ENCODE peak calls at places on chromosomes 6 and 20, in four cellular contexts. One of them, this sample, is unnamed.

GRCh38 chr6:134667106-134667505 is 282.8 kb downstream of the ALDH8A1 start:
- DNase-seq in K562: no peak
- DNase-seq in WTC11: no peak
- DNase-seq in HepG2: no peak
- DNase-seq in this sample: no peak

GRCh38 chr6:28944412-28945006 is 20.7 kb upstream of the TRIM27 start:
- DNase-seq in K562: peak
- DNase-seq in WTC11: peak
- DNase-seq in HepG2: peak
- DNase-seq in this sample: peak

GRCh38 chr20:7520361-7520760 is 419.9 kb downstream of the HAO1 start:
- DNase-seq in K562: no peak
- DNase-seq in WTC11: no peak
- DNase-seq in HepG2: no peak
- DNase-seq in this sample: no peak

GRCh38 chr6:142300758-142301251 is 1.0 kb upstream of the ADGRG6 start:
- DNase-seq in K562: no peak
- DNase-seq in WTC11: no peak
- DNase-seq in HepG2: peak
- DNase-seq in this sample: no peak

GRCh38 chr6:156727715-156728385 is 49.3 kb upstream of the ARID1B start:
- DNase-seq in K562: peak
- DNase-seq in WTC11: no peak
- DNase-seq in HepG2: no peak
- DNase-seq in this sample: no peak

GRCh38 chr6:4370066-4370465 is 234.7 kb upstream of the ECI2 start:
- DNase-seq in K562: no peak
- DNase-seq in WTC11: no peak
- DNase-seq in HepG2: no peak
- DNase-seq in this sample: no peak

GRCh38 chr20:64153861-64154589 is 10.2 kb upstream of the MYT1 start:
- DNase-seq in K562: no peak
- DNase-seq in WTC11: no peak
- DNase-seq in HepG2: no peak
- DNase-seq in this sample: no peak

GRCh38 chr6:80872194-80872950 is 765.9 kb downstream of the BCKDHB start:
- DNase-seq in K562: no peak
- DNase-seq in WTC11: no peak
- DNase-seq in HepG2: no peak
- DNase-seq in this sample: no peak

GRCh38 chr6:113073611-113074191 is 726.6 kb downstream of the RFPL4B start:
- DNase-seq in K562: no peak
- DNase-seq in WTC11: no peak
- DNase-seq in HepG2: no peak
- DNase-seq in this sample: no peak

GRCh38 chr6:42175860-42176259 is 2.7 kb downstream of the GUCA1A start:
- DNase-seq in K562: no peak
- DNase-seq in WTC11: peak
- DNase-seq in HepG2: peak
- DNase-seq in this sample: no peak

GRCh38 chr6:593139-593906 is 63.6 kb downstream of the HUS1B start:
- DNase-seq in K562: peak
- DNase-seq in WTC11: peak
- DNase-seq in HepG2: peak
- DNase-seq in this sample: peak

GRCh38 chr6:156102129-156102528 is 646.5 kb upstream of the NOX3 start:
- DNase-seq in K562: peak
- DNase-seq in WTC11: peak
- DNase-seq in HepG2: no peak
- DNase-seq in this sample: no peak

GRCh38 chr20:31570735-31571617 is 34.1 kb upstream of the ID1 start:
- DNase-seq in K562: no peak
- DNase-seq in WTC11: no peak
- DNase-seq in HepG2: peak
- DNase-seq in this sample: no peak

GRCh38 chr20:49636447-49636846 is 68.5 kb upstream of the PTGIS start:
- DNase-seq in K562: no peak
- DNase-seq in WTC11: no peak
- DNase-seq in HepG2: no peak
- DNase-seq in this sample: no peak

GRCh38 chr6:168136622-168137021 is 57.6 kb upstream of the FRMD1 start:
- DNase-seq in K562: no peak
- DNase-seq in WTC11: no peak
- DNase-seq in HepG2: no peak
- DNase-seq in this sample: no peak

GRCh38 chr6:168136001-168136400 is 57.0 kb upstream of the FRMD1 start:
- DNase-seq in K562: no peak
- DNase-seq in WTC11: no peak
- DNase-seq in HepG2: no peak
- DNase-seq in this sample: no peak

GRCh38 chr6:168139121-168139520 is 60.1 kb upstream of the FRMD1 start:
- DNase-seq in K562: no peak
- DNase-seq in WTC11: no peak
- DNase-seq in HepG2: no peak
- DNase-seq in this sample: no peak

GRCh38 chr6:168137024-168137423 is 58.0 kb upstream of the FRMD1 start:
- DNase-seq in K562: no peak
- DNase-seq in WTC11: no peak
- DNase-seq in HepG2: no peak
- DNase-seq in this sample: no peak

GRCh38 chr6:168138436-168138835 is 59.4 kb upstream of the FRMD1 start:
- DNase-seq in K562: no peak
- DNase-seq in WTC11: no peak
- DNase-seq in HepG2: no peak
- DNase-seq in this sample: no peak
- TF ChIP-seq ETV6 in K562: no peak
- TF ChIP-seq ETV6 in WTC11: no peak
- TF ChIP-seq ETV6 in HepG2: no peak
- TF ChIP-seq ETV6 in this sample: no peak

DNA sequence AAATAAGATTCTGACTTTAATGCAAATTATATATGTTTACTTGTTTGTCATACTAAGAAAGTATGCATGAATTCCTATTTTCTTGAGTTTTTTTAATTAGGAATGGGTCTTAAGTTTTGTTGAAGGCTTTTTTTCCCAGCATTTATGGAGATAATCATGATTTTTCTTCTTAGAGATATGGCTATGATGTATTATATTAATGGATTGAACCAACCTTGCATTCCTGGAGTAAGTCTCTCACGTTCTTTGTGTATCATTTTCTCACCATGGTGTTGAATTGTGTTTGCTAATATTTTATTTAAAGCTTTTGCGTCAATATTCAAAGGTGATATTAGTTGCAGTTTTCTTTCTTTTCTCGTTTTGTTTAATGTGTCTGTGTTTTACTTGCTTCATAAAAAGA is 48.4 kb upstream of the SLC35D3 start:
- DNase-seq in K562: peak
- DNase-seq in WTC11: no peak
- DNase-seq in HepG2: no peak
- DNase-seq in this sample: no peak
- TF ChIP-seq ETV6 in K562: no peak
- TF ChIP-seq ETV6 in WTC11: no peak
- TF ChIP-seq ETV6 in HepG2: no peak
- TF ChIP-seq ETV6 in this sample: no peak

GRCh38 chr6:66127061-66127460 is 420.0 kb upstream of the EYS start:
- DNase-seq in K562: no peak
- DNase-seq in WTC11: no peak
- DNase-seq in HepG2: no peak
- DNase-seq in this sample: no peak
- TF ChIP-seq ETV6 in K562: no peak
- TF ChIP-seq ETV6 in WTC11: no peak
- TF ChIP-seq ETV6 in HepG2: no peak
- TF ChIP-seq ETV6 in this sample: no peak

DNA sequence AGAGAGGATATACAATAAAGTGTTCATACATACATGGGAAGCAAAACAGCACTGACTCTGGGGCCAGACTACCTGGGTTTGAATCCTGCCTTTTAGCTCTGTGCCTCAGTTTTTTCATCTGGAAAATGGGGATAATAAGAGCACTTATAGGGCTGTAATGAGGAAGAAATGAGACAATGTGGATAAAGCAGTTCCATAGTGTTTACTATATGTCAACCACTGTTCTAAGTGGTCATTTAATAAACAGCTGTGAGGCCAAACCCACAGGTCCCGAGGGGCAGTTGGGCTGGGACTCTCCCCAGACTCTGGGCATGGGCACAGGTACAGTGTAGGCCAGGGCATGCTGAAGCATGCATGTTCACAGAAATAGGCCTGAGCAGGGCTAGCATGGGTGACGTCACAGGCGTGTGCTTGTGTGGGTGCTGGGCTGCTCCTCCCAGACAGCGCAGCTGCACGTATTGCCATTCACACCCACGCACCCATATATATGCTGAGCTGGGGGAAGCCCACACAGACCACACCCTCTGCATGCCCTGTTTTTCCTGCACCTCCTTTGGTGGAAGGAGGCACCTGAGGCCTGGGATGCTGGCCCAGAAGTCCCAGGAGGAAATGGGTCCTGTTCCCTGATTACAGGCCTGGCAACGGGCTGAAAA is 3.5 kb upstream of the PLCG1 start:
- DNase-seq in K562: peak
- DNase-seq in WTC11: no peak
- DNase-seq in HepG2: no peak
- DNase-seq in this sample: peak
- TF ChIP-seq ETV6 in K562: no peak
- TF ChIP-seq ETV6 in WTC11: no peak
- TF ChIP-seq ETV6 in HepG2: no peak
- TF ChIP-seq ETV6 in this sample: no peak

GRCh38 chr6:166614171-166614583 is 12.9 kb downstream of the RPS6KA2 start:
- DNase-seq in K562: no peak
- DNase-seq in WTC11: no peak
- DNase-seq in HepG2: no peak
- DNase-seq in this sample: no peak

GRCh38 chr6:166614589-166614988 is 12.5 kb downstream of the RPS6KA2 start:
- DNase-seq in K562: no peak
- DNase-seq in WTC11: no peak
- DNase-seq in HepG2: no peak
- DNase-seq in this sample: no peak

GRCh38 chr6:166617359-166617758 is 9.7 kb downstream of the RPS6KA2 start:
- DNase-seq in K562: no peak
- DNase-seq in WTC11: no peak
- DNase-seq in HepG2: no peak
- DNase-seq in this sample: no peak

GRCh38 chr6:166616261-166617226 is 10.5 kb downstream of the RPS6KA2 start:
- DNase-seq in K562: no peak
- DNase-seq in WTC11: no peak
- DNase-seq in HepG2: no peak
- DNase-seq in this sample: no peak

GRCh38 chr6:166615059-166615770 is 11.8 kb downstream of the RPS6KA2 start:
- DNase-seq in K562: no peak
- DNase-seq in WTC11: no peak
- DNase-seq in HepG2: no peak
- DNase-seq in this sample: no peak
- TF ChIP-seq ETV6 in K562: no peak
- TF ChIP-seq ETV6 in WTC11: no peak
- TF ChIP-seq ETV6 in HepG2: no peak
- TF ChIP-seq ETV6 in this sample: no peak

DNA sequence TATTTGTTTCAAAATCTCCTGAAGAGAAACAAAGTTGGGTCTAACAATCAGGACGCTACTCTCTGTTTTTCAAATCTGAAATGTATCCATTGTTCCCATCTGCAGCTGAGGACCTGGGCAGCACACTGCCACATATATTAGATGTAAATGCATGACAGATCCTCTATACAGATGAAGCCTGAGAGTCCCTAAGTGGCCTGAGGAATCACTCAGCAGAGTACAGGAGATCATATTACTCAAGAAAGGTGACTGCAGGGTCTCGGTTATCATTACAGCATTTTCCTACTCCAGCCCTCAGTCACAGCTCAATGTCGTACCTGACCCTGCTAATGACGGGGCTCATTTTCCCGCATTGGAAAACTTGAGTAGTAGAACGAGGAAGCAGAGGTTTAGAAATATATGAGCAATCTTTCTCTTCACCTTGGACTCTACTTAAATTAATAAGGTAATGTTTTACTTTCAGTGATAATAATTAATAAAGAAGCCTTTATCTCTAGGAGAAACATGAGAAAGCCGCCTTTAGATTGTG is 256.2 kb upstream of the IRAK1BP1 start:
- DNase-seq in K562: no peak
- DNase-seq in WTC11: no peak
- DNase-seq in HepG2: no peak
- DNase-seq in this sample: no peak
- TF ChIP-seq ETV6 in K562: no peak
- TF ChIP-seq ETV6 in WTC11: no peak
- TF ChIP-seq ETV6 in HepG2: no peak
- TF ChIP-seq ETV6 in this sample: no peak

GRCh38 chr20:44200371-44200770 is 10.2 kb downstream of the OSER1 start:
- DNase-seq in K562: no peak
- DNase-seq in WTC11: no peak
- DNase-seq in HepG2: no peak
- DNase-seq in this sample: no peak
- TF ChIP-seq ETV6 in K562: no peak
- TF ChIP-seq ETV6 in WTC11: no peak
- TF ChIP-seq ETV6 in HepG2: no peak
- TF ChIP-seq ETV6 in this sample: no peak

GRCh38 chr6:54194067-54194466 is 82.8 kb downstream of the MLIP start:
- DNase-seq in K562: no peak
- DNase-seq in WTC11: no peak
- DNase-seq in HepG2: no peak
- DNase-seq in this sample: no peak

GRCh38 chr6:54192993-54193392 is 81.8 kb downstream of the MLIP start:
- DNase-seq in K562: no peak
- DNase-seq in WTC11: no peak
- DNase-seq in HepG2: no peak
- DNase-seq in this sample: no peak

GRCh38 chr6:54195637-54196036 is 84.4 kb downstream of the MLIP start:
- DNase-seq in K562: no peak
- DNase-seq in WTC11: no peak
- DNase-seq in HepG2: no peak
- DNase-seq in this sample: no peak

GRCh38 chr6:54191460-54191859 is 80.2 kb downstream of the MLIP start:
- DNase-seq in K562: no peak
- DNase-seq in WTC11: no peak
- DNase-seq in HepG2: no peak
- DNase-seq in this sample: no peak

GRCh38 chr6:54193560-54193959 is 82.3 kb downstream of the MLIP start:
- DNase-seq in K562: no peak
- DNase-seq in WTC11: no peak
- DNase-seq in HepG2: no peak
- DNase-seq in this sample: no peak
- TF ChIP-seq ETV6 in K562: no peak
- TF ChIP-seq ETV6 in WTC11: no peak
- TF ChIP-seq ETV6 in HepG2: no peak
- TF ChIP-seq ETV6 in this sample: no peak

DNA sequence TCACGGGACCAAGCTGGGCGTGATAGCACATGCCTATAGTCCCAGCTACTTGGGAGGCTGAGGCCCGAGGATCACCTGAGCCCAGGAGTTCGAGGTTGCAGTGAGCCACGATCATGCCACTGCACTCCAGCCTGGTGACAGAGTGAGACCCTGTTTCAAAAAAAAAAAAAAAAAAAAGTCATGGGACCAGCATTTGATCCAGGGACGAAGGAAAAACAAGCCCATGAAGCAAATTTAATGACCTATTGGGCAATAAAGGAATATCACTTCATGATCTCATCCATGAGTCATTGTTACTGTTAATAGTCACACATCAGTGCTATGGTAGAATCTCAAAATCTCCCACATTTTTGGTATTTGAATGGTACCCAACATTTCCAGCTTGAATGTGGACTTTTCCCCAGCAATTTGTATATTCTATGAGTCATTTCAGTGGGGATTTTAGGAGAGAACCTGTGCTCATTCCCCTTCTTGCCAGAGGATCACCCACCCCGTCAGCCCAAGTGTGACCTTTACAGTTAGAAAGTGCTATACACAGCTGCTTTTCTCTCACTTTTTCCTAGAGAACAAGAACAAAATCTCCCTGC is 8.5 kb upstream of the SOD2 start:
- DNase-seq in K562: no peak
- DNase-seq in WTC11: no peak
- DNase-seq in HepG2: peak
- DNase-seq in this sample: no peak
- TF ChIP-seq ETV6 in K562: no peak
- TF ChIP-seq ETV6 in WTC11: no peak
- TF ChIP-seq ETV6 in HepG2: no peak
- TF ChIP-seq ETV6 in this sample: no peak

This sample was measured in GM12878.